ENCODE peak calls at places on chromosomes 6 and 20, in five cellular contexts. Z, U, G, V and A are unnamed samples.

GRCh38 chr20:45779011-45779915 is 12.4 kb downstream of the WFDC3 start:
- DNase-seq in Z (no peak), U (no peak), G (peak), V (no peak), A (peak)

GRCh38 chr20:6282642-6283041 is 159.8 kb upstream of the FERMT1 start:
- DNase-seq in Z (no peak), U (no peak), G (no peak), V (no peak), A (no peak)

GRCh38 chr6:160417135-160417534 is 69.0 kb downstream of the SLC22A3 start:
- DNase-seq in Z (no peak), U (no peak), G (no peak), V (no peak), A (no peak)

GRCh38 chr6:170165501-170166117 is 125.3 kb downstream of the DLL1 start:
- DNase-seq in Z (no peak), U (no peak), G (no peak), V (no peak), A (no peak)

GRCh38 chr6:154352898-154353585 is 3.6 kb downstream of the IPCEF1 start:
- DNase-seq in Z (no peak), U (no peak), G (no peak), V (no peak), A (peak)

GRCh38 chr20:38599410-38599882 is 2.2 kb upstream of the ARHGAP40 start:
- DNase-seq in Z (no peak), U (no peak), G (peak), V (no peak), A (no peak)

GRCh38 chr20:34111057-34111711 is 859 bp downstream of the EIF2S2 start:
- DNase-seq in Z (no peak), U (no peak), G (peak), V (no peak), A (peak)

GRCh38 chr6:14228571-14228970 is 111.0 kb downstream of the CD83 start:
- DNase-seq in Z (no peak), U (no peak), G (no peak), V (no peak), A (no peak)

GRCh38 chr6:16523550-16524379 is 237.5 kb downstream of the ATXN1 start:
- DNase-seq in Z (no peak), U (no peak), G (peak), V (no peak), A (peak)

GRCh38 chr6:79949235-79949634 is 1.9 kb upstream of the ELOVL4 start:
- DNase-seq in Z (peak), U (peak), G (peak), V (no peak), A (peak)

GRCh38 chr6:30888472-30889137 is 4.3 kb downstream of the DDR1 start:
- DNase-seq in Z (no peak), U (peak), G (no peak), V (no peak), A (peak)

GRCh38 chr6:105452376-105452775 is 49.5 kb upstream of the PREP start:
- DNase-seq in Z (no peak), U (no peak), G (no peak), V (no peak), A (no peak)

GRCh38 chr6:15400572-15401004 is 154.7 kb downstream of the JARID2 start:
- DNase-seq in Z (no peak), U (no peak), G (no peak), V (no peak), A (peak)

GRCh38 chr6:154566866-154567265 is 56.4 kb upstream of the CNKSR3 start:
- DNase-seq in Z (no peak), U (no peak), G (no peak), V (no peak), A (no peak)

GRCh38 chr20:35551485-35551884 is 9.6 kb downstream of the ERGIC3 start:
- DNase-seq in Z (no peak), U (no peak), G (no peak), V (no peak), A (no peak)

GRCh38 chr6:91708534-91708933 is 1121.7 kb upstream of the MAP3K7 start:
- DNase-seq in Z (no peak), U (no peak), G (peak), V (no peak), A (peak)

GRCh38 chr6:40717411-40718057 is 130.4 kb upstream of the LRFN2 start:
- DNase-seq in Z (no peak), U (no peak), G (no peak), V (no peak), A (no peak)

GRCh38 chr6:41372526-41373366 is 37.3 kb downstream of the NCR2 start:
- DNase-seq in Z (no peak), U (peak), G (no peak), V (no peak), A (peak)

GRCh38 chr6:13496508-13497180 is 9.2 kb upstream of the GFOD1 start:
- DNase-seq in Z (no peak), U (no peak), G (no peak), V (no peak), A (peak)

GRCh38 chr6:92047152-92047551 is 1372.2 kb downstream of the EPHA7 start:
- DNase-seq in Z (no peak), U (no peak), G (no peak), V (no peak), A (no peak)

GRCh38 chr6:125363360-125364121 is 61.8 kb upstream of the HDDC2 start:
- DNase-seq in Z (peak), U (peak), G (peak), V (peak), A (peak)

GRCh38 chr20:52081791-52082190 is 109.8 kb downstream of the ZFP64 start:
- DNase-seq in Z (no peak), U (no peak), G (no peak), V (no peak), A (no peak)
- H2BK12ac ChIP-seq in Z (no peak), U (no peak), G (no peak), V (no peak), A (no peak)

GRCh38 chr6:44664716-44665115 is 277.2 kb downstream of the CDC5L start:
- DNase-seq in Z (no peak), U (peak), G (peak), V (no peak), A (peak)

GRCh38 chr6:44662461-44663121 is 275.1 kb downstream of the CDC5L start:
- DNase-seq in Z (peak), U (peak), G (peak), V (peak), A (no peak)

GRCh38 chr6:44665683-44666082 is 278.2 kb downstream of the CDC5L start:
- DNase-seq in Z (no peak), U (peak), G (peak), V (no peak), A (no peak)

GRCh38 chr6:44665143-44665542 is 277.6 kb downstream of the CDC5L start:
- DNase-seq in Z (no peak), U (peak), G (no peak), V (no peak), A (no peak)

GRCh38 chr6:44663860-44664584 is 276.5 kb downstream of the CDC5L start:
- DNase-seq in Z (no peak), U (peak), G (no peak), V (no peak), A (no peak)
- H3K4ac ChIP-seq in Z (no peak), U (no peak), G (peak), V (peak), A (no peak)

DNA sequence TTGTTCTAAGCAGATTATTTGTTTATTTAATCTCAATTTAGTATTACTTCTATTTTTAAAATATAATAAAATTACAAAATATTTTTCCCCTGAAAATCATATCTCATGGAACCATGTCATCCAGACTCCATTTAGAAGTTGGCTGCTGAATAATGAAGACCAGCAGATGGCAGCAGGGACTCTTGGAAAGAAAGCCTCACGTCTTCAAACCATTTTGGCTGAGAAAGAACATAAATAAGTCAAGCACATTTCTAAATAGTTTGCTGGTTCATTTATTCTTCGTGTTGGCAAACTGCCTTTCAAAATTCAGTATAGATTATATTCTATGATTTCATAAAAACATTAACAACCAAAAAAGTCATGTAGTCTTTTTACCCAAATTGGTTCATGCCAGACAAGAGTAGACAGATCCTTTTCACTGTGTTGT is 71.7 kb downstream of the RCAN2 start:
- DNase-seq in Z (peak), U (peak), G (peak), V (no peak), A (peak)
- H2BK12ac ChIP-seq in Z (no peak), U (no peak), G (no peak), V (no peak), A (no peak)

GRCh38 chr6:70820778-70821177 is 136.1 kb downstream of the B3GAT2 start:
- DNase-seq in Z (no peak), U (no peak), G (no peak), V (no peak), A (no peak)
- H3K4ac ChIP-seq in Z (no peak), U (no peak), G (no peak), V (no peak), A (no peak)